ENCODE peak calls at places on chromosomes 1 and 21, in nine cellular contexts. T is colonic mucosa, D is K562, C is HCT116, M is breast epithelium, R is hepatocyte, K is uterus, H is brain microvascular endothelial cell, F is prostate gland. P is an unnamed sample. For H3K36me3, the result is how much of the 10 kb centered on the place peaks cover.

GRCh38 chr1:245444181-245444580 is 289.4 kb downstream of the KIF26B start:
- DNase-seq in T (no peak), D (no peak), C (no peak), M (no peak), R (no peak), K (no peak), H (no peak), F (no peak), P (no peak)

GRCh38 chr1:214581785-214582184 is 21.2 kb upstream of the CENPF start:
- DNase-seq in T (no peak), D (no peak), C (peak), M (peak), R (no peak), K (no peak), H (peak), F (no peak), P (no peak)

GRCh38 chr1:186304982-186305949 is 69.8 kb downstream of the TPR start:
- DNase-seq in T (no peak), D (peak), C (peak), M (no peak), R (peak), K (no peak), H (peak), F (no peak), P (no peak)

GRCh38 chr1:56831874-56832693 is 12.9 kb upstream of the FYB2 start:
- DNase-seq in T (peak), D (peak), C (peak), M (peak), R (peak), K (peak), H (peak), F (peak), P (peak)

GRCh38 chr21:37423103-37423502 is 56.5 kb downstream of the DYRK1A start:
- DNase-seq in T (no peak), D (no peak), C (no peak), M (no peak), R (no peak), K (no peak), H (no peak), F (no peak), P (no peak)

GRCh38 chr1:2597441-2598328 is 11.1 kb downstream of the PRXL2B start:
- DNase-seq in T (no peak), D (no peak), C (no peak), M (no peak), R (no peak), K (peak), H (no peak), F (no peak), P (no peak)

GRCh38 chr1:41919764-41920397 is 1.2 kb upstream of the HIVEP3 start:
- DNase-seq in T (no peak), D (peak), C (no peak), M (peak), R (peak), K (no peak), H (no peak), F (no peak), P (peak)

GRCh38 chr1:203287109-203287893 is 18.0 kb upstream of the BTG2 start:
- DNase-seq in T (peak), D (peak), C (no peak), M (peak), R (peak), K (peak), H (no peak), F (no peak), P (peak)

GRCh38 chr1:45010855-45011811 is at the start of gene HECTD3:
- DNase-seq in T (peak), D (peak), C (peak), M (peak), R (peak), K (peak), H (peak), F (peak), P (peak)

GRCh38 chr1:28871631-28872401 is 42.6 kb upstream of the EPB41 start:
- DNase-seq in T (no peak), D (no peak), C (no peak), M (no peak), R (peak), K (no peak), H (no peak), F (no peak), P (no peak)

GRCh38 chr1:241114699-241115233 is 242.2 kb downstream of the RGS7 start:
- DNase-seq in T (no peak), D (no peak), C (no peak), M (no peak), R (no peak), K (no peak), H (no peak), F (no peak), P (no peak)

GRCh38 chr1:241939798-241940197 is 17.8 kb upstream of the BECN2 start:
- DNase-seq in T (no peak), D (no peak), C (no peak), M (no peak), R (no peak), K (no peak), H (no peak), F (no peak), P (no peak)

GRCh38 chr1:202343652-202344349 is 2.1 kb upstream of the UBE2T start:
- DNase-seq in T (no peak), D (peak), C (peak), M (no peak), R (peak), K (no peak), H (no peak), F (no peak), P (no peak)

GRCh38 chr1:180117764-180118116 is 36.9 kb upstream of the QSOX1 start:
- DNase-seq in T (no peak), D (no peak), C (peak), M (no peak), R (no peak), K (peak), H (peak), F (no peak), P (no peak)

GRCh38 chr1:116365353-116365780 is 7.7 kb upstream of the ATP1A1 start:
- DNase-seq in T (no peak), D (no peak), C (no peak), M (no peak), R (no peak), K (no peak), H (no peak), F (no peak), P (peak)

GRCh38 chr1:116373451-116374339 is 651 bp downstream of the ATP1A1 start:
- DNase-seq in T (peak), D (peak), C (no peak), M (peak), R (peak), K (peak), H (no peak), F (peak), P (peak)

GRCh38 chr21:34974162-34974981 is 74.7 kb downstream of the RUNX1 start:
- DNase-seq in T (no peak), D (no peak), C (no peak), M (no peak), R (peak), K (no peak), H (no peak), F (no peak), P (no peak)

GRCh38 chr21:38303300-38303699 is 46.5 kb downstream of the KCNJ15 start:
- DNase-seq in T (no peak), D (no peak), C (no peak), M (no peak), R (peak), K (peak), H (peak), F (peak), P (no peak)

GRCh38 chr1:88684482-88685238 is 587 bp downstream of the PKN2 start:
- DNase-seq in T (peak), D (peak), C (peak), M (peak), R (peak), K (peak), H (peak), F (peak), P (peak)

GRCh38 chr1:62398377-62398776 is 38.5 kb upstream of the USP1 start:
- DNase-seq in T (no peak), D (no peak), C (no peak), M (no peak), R (no peak), K (no peak), H (peak), F (no peak), P (no peak)

GRCh38 chr1:56317722-56318121 is 261.6 kb downstream of the PLPP3 start:
- DNase-seq in T (no peak), D (no peak), C (no peak), M (no peak), R (no peak), K (no peak), H (no peak), F (no peak), P (no peak)

GRCh38 chr1:203791498-203791897 is 3.9 kb upstream of the ZBED6 start:
- DNase-seq in T (no peak), D (no peak), C (no peak), M (no peak), R (no peak), K (no peak), H (no peak), F (no peak), P (no peak)

GRCh38 chr1:13950637-13951036 is 250.6 kb downstream of the PRDM2 start:
- DNase-seq in T (no peak), D (peak), C (peak), M (no peak), R (no peak), K (no peak), H (no peak), F (no peak), P (peak)

GRCh38 chr1:85611856-85612255 is 31.3 kb downstream of the CCN1 start:
- DNase-seq in T (no peak), D (no peak), C (peak), M (peak), R (peak), K (peak), H (peak), F (peak), P (no peak)

GRCh38 chr1:166133276-166133841 is 33.4 kb downstream of the FAM78B start:
- DNase-seq in T (peak), D (peak), C (peak), M (no peak), R (no peak), K (no peak), H (no peak), F (no peak), P (peak)

GRCh38 chr21:37751268-37751975 is 164.8 kb downstream of the KCNJ6 start:
- DNase-seq in T (no peak), D (no peak), C (no peak), M (no peak), R (peak), K (no peak), H (peak), F (no peak), P (no peak)

GRCh38 chr1:235918032-235918431 is 51.3 kb upstream of the LYST start:
- DNase-seq in T (no peak), D (no peak), C (no peak), M (no peak), R (no peak), K (peak), H (no peak), F (no peak), P (peak)

GRCh38 chr1:235919127-235919796 is 52.6 kb upstream of the LYST start:
- DNase-seq in T (no peak), D (no peak), C (no peak), M (no peak), R (no peak), K (no peak), H (no peak), F (no peak), P (no peak)

GRCh38 chr1:235917267-235917811 is 50.6 kb upstream of the LYST start:
- DNase-seq in T (peak), D (no peak), C (peak), M (peak), R (peak), K (peak), H (peak), F (peak), P (no peak)

GRCh38 chr1:235919797-235920475 is 53.2 kb upstream of the LYST start:
- DNase-seq in T (no peak), D (no peak), C (no peak), M (no peak), R (peak), K (no peak), H (peak), F (no peak), P (peak)

GRCh38 chr1:235918481-235918880 is 51.8 kb upstream of the LYST start:
- DNase-seq in T (no peak), D (no peak), C (no peak), M (no peak), R (no peak), K (no peak), H (no peak), F (no peak), P (no peak)
- H3K4me3 ChIP-seq in T (no peak), D (no peak), C (no peak), M (no peak), R (no peak), K (no peak), H (no peak), F (no peak), P (no peak)

GRCh38 chr1:39001516-39002389 is 10.7 kb downstream of the AKIRIN1 start:
- DNase-seq in T (no peak), D (no peak), C (no peak), M (no peak), R (no peak), K (no peak), H (no peak), F (no peak), P (no peak)

GRCh38 chr1:39003464-39003752 is 12.3 kb downstream of the AKIRIN1 start:
- DNase-seq in T (no peak), D (no peak), C (no peak), M (no peak), R (no peak), K (no peak), H (no peak), F (no peak), P (no peak)

GRCh38 chr1:39006287-39006686 is 15.2 kb downstream of the AKIRIN1 start:
- DNase-seq in T (no peak), D (no peak), C (no peak), M (no peak), R (no peak), K (no peak), H (no peak), F (no peak), P (no peak)

GRCh38 chr1:39003787-39004186 is 12.7 kb downstream of the AKIRIN1 start:
- DNase-seq in T (no peak), D (no peak), C (no peak), M (no peak), R (no peak), K (no peak), H (no peak), F (no peak), P (no peak)

DNA sequence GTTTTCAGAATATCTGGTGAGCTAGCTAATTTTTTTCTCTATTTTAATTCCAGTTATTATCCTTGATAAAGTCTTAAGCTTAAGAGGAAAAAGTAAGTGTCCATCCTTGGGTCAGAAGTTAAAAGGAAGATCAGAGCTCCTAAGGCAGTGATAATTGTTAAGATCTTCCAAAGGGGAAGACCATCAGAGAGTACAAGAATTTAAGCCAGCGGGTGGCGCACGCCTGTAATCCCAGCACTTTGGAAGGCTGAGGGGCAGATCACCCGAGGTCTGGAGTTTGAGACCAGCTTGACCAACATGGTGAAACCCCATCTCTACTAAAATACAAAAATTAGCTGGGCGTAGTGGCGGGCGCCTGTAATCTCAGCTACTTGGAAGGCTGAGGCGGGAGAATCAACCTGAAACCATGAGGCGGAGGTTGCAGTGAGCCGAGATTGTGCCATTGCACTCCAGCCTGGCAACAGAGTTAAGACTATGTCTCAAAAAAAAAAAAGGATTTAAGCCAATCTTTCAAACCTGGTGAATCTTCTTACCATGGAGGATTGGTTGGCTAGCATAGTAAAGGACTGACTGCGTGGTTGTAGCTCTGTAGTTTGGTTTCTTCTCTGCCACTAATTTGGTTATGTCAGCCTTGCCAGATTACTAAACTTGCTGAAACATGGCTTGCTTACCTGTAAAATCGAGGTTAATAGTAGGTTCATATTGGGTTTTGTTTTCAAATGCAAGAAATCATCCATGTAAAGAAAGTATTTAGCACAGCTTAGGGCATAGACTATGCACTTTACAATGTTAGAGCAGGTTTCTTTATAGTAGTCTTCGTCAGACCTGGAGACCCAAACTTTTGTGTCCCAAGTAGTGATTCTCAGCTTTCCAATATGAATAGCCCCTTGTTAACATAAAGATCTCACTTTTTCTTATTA is 15.9 kb downstream of the AKIRIN1 start:
- DNase-seq in T (no peak), D (no peak), C (no peak), M (no peak), R (no peak), K (no peak), H (no peak), F (no peak), P (no peak)
- H3K36me3 ChIP-seq in T (under half), D (half or more), C (under half), M (under half), R (under half), K (under half), H (half or more), F (under half), P (half or more)

DNA sequence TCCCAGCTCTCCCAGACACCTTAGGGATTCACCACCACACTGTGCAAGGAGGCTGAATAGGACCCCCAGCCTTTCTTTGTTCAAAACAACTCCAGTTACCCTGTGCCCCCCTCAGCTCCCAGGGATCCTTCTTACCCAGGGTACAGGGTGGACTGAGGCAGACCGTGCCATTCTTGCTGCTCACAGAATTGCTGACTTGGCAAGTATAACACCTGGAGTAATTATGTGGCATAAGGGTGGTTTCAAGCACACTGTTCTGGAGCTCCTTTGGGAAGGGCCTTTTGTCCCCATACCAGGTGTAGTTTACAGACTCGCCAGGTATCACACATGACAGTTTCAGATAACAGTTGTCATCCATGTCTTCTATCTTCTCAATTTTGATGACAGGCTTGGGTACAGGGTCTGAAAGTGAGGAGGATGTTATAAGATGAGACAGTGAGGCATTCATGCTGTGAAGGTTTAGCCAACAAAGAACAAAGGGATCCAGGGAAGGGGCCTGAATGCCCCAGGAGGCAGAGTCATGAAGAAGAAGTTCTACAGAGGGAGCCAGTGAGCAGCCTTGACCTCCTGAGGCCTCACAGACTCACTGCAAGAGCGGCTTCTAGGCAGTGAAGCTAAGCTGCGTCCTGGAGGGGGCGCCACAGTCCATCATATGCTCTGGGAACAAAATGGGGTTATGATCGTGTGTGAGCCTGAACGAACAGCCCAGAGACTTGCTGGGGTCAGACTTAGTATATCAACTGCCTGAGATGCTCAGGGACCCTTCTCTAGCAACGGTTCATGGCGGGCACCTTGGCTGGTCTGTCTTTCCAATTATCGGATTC is 30.3 kb downstream of the CD48 start:
- DNase-seq in T (peak), D (peak), C (peak), M (no peak), R (peak), K (peak), H (peak), F (no peak), P (peak)
- TF ChIP-seq CTCF in T (peak), D (peak), C (peak), M (no peak), R (peak), K (no peak), H (peak), F (no peak), P (peak)

DNA sequence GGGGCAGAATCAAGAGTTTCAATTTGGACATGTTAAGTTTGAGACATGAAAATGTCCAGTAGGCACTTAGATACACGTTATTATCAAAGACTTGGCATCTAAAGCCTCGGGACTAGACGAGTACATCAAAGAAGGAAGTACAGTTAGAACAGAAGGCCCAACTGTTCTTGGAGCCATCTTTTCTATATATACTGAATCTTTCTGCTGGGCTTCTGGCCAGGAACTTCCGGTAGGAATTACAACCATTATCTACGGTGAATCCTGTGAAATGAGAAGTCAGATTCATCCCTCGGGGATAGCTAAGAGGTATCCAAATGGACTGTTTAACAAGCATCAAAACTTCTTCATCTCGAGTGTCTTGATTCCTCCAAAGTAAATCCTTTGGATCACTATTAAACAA is 34.4 kb upstream of the NRDC start:
- DNase-seq in T (no peak), D (no peak), C (no peak), M (no peak), R (no peak), K (no peak), H (no peak), F (no peak), P (no peak)
- H3K4me3 ChIP-seq in T (no peak), D (no peak), C (no peak), M (no peak), R (no peak), K (no peak), H (no peak), F (no peak), P (no peak)

GRCh38 chr1:12251442-12251841 is 21.6 kb downstream of the VPS13D start:
- DNase-seq in T (no peak), D (no peak), C (no peak), M (no peak), R (no peak), K (no peak), H (peak), F (peak), P (no peak)
- H3K36me3 ChIP-seq in T (under half), D (half or more), C (under half), M (under half), R (under half), K (under half), H (under half), F (under half), P (under half)